ENCODE peak calls at places on chromosomes 7 and 10, in five cellular contexts. F is kidney epithelial cell, C is brain microvascular endothelial cell, R is heart right ventricle, M is body of pancreas. Y is an unnamed sample.

GRCh38 chr7:150964593-150965111 is 13.5 kb downstream of the KCNH2 start:
- DNase-seq in F (no peak), C (no peak), R (peak; percentile 88), M (peak; percentile 51), Y (no peak)

GRCh38 chr10:89470628-89471027 is 56.3 kb downstream of the IFIT5 start:
- DNase-seq in F (no peak), C (peak; percentile 43), R (no peak), M (no peak), Y (peak; percentile 65)

GRCh38 chr10:124520553-124521428 is 59.2 kb downstream of the LHPP start:
- DNase-seq in F (no peak), C (peak; percentile 25), R (no peak), M (no peak), Y (peak; percentile 12)

GRCh38 chr10:100656479-100656878 is 88.9 kb upstream of the PAX2 start:
- DNase-seq in F (no peak), C (no peak), R (no peak), M (peak; percentile 41), Y (no peak)

GRCh38 chr7:93890041-93890463 is 501 bp downstream of the TFPI2 start:
- DNase-seq in F (no peak), C (peak; percentile 46), R (no peak), M (peak; percentile 36), Y (peak; percentile 73)

GRCh38 chr7:768881-769504 is 41.9 kb upstream of the PRKAR1B start:
- DNase-seq in F (no peak), C (peak; percentile 19), R (no peak), M (no peak), Y (peak; percentile 38)

GRCh38 chr10:72449842-72450495 is 95.2 kb upstream of the DNAJB12 start:
- DNase-seq in F (no peak), C (no peak), R (no peak), M (peak; percentile 4), Y (no peak)

GRCh38 chr10:1526427-1527055 is 210.8 kb downstream of the ADARB2 start:
- DNase-seq in F (no peak), C (no peak), R (no peak), M (no peak), Y (no peak)

GRCh38 chr7:157431173-157431950 is 94.6 kb downstream of the DNAJB6 start:
- DNase-seq in F (no peak), C (no peak), R (peak; percentile 2), M (no peak), Y (no peak)

GRCh38 chr7:6392712-6393666 is 54.8 kb downstream of the DAGLB start:
- DNase-seq in F (peak; percentile 61), C (peak; percentile 84), R (peak; percentile 82), M (peak; percentile 87), Y (peak; percentile 72)

GRCh38 chr7:142375710-142376313 is 118.0 kb upstream of the PRSS58 start:
- DNase-seq in F (peak; percentile 18), C (no peak), R (no peak), M (no peak), Y (no peak)

GRCh38 chr7:128003179-128003578 is 28.1 kb downstream of the LRRC4 start:
- DNase-seq in F (no peak), C (no peak), R (no peak), M (no peak), Y (no peak)

GRCh38 chr10:95289003-95289920 is 1.5 kb downstream of the PDLIM1 start:
- DNase-seq in F (no peak), C (no peak), R (no peak), M (peak; percentile 23), Y (no peak)

GRCh38 chr10:123995461-123996131 is 97.8 kb downstream of the CHST15 start:
- DNase-seq in F (peak; percentile 66), C (peak; percentile 88), R (peak; percentile 38), M (peak; percentile 46), Y (peak; percentile 95)

GRCh38 chr7:106062521-106062931 is 49.6 kb downstream of the SYPL1 start:
- DNase-seq in F (no peak), C (no peak), R (no peak), M (no peak), Y (no peak)

GRCh38 chr10:105952153-105952552 is 1212.4 kb downstream of the SORCS1 start:
- DNase-seq in F (peak; percentile 55), C (peak; percentile 7), R (no peak), M (peak; percentile 18), Y (peak; percentile 40)

GRCh38 chr10:6234371-6234770 is 31.6 kb downstream of the PFKFB3 start:
- DNase-seq in F (no peak), C (no peak), R (no peak), M (no peak), Y (no peak)

GRCh38 chr7:46444266-46444665 is 523.2 kb upstream of the IGFBP3 start:
- DNase-seq in F (no peak), C (no peak), R (no peak), M (no peak), Y (no peak)

GRCh38 chr10:75390178-75390577 is 11.4 kb downstream of the ZNF503 start:
- DNase-seq in F (no peak), C (no peak), R (no peak), M (no peak), Y (no peak)

GRCh38 chr10:3397231-3397630 is 224.6 kb upstream of the PITRM1 start:
- DNase-seq in F (no peak), C (peak; percentile 50), R (no peak), M (no peak), Y (no peak)

GRCh38 chr10:123906884-123907652 is 15.5 kb upstream of the CPXM2 start:
- DNase-seq in F (no peak), C (no peak), R (no peak), M (no peak), Y (no peak)

GRCh38 chr10:132642732-132643008 is 105.1 kb downstream of the INPP5A start:
- DNase-seq in F (no peak), C (no peak), R (no peak), M (no peak), Y (no peak)

GRCh38 chr7:155408657-155409586 is 49.0 kb upstream of the EN2 start:
- DNase-seq in F (no peak), C (no peak), R (no peak), M (no peak), Y (no peak)

GRCh38 chr10:44056947-44057811 is 327.7 kb downstream of the CXCL12 start:
- DNase-seq in F (no peak), C (no peak), R (no peak), M (peak; percentile 97), Y (peak; percentile 49)

GRCh38 chr7:30164567-30164966 is 29.8 kb downstream of the MTURN start:
- DNase-seq in F (no peak), C (peak; percentile 48), R (no peak), M (peak; percentile 46), Y (peak; percentile 65)

GRCh38 chr10:28533571-28534304 is 820 bp downstream of the WAC start:
- DNase-seq in F (no peak), C (peak; percentile 34), R (peak; percentile 80), M (peak; percentile 67), Y (peak; percentile 36)

GRCh38 chr7:37342665-37343471 is 105.8 kb downstream of the ELMO1 start:
- DNase-seq in F (no peak), C (no peak), R (no peak), M (peak; percentile 33), Y (no peak)

GRCh38 chr7:136228185-136228584 is 251.0 kb upstream of the MTPN start:
- DNase-seq in F (no peak), C (no peak), R (no peak), M (no peak), Y (no peak)

GRCh38 chr7:55420535-55420934 is 55.4 kb downstream of the LANCL2 start:
- DNase-seq in F (no peak), C (peak; percentile 73), R (no peak), M (no peak), Y (no peak)

GRCh38 chr7:107971613-107972012 is 31.3 kb downstream of the LAMB1 start:
- DNase-seq in F (no peak), C (no peak), R (peak; percentile 46), M (no peak), Y (no peak)

GRCh38 chr10:114389429-114389828 is 14.9 kb downstream of the AFAP1L2 start:
- DNase-seq in F (peak; percentile 77), C (peak; percentile 67), R (no peak), M (peak; percentile 60), Y (peak; percentile 83)

GRCh38 chr7:99381664-99382075 is 7.1 kb downstream of the ARPC1B start:
- DNase-seq in F (no peak), C (no peak), R (no peak), M (no peak), Y (no peak)

GRCh38 chr7:99375070-99375807 is 709 bp downstream of the ARPC1B start:
- DNase-seq in F (no peak), C (peak; percentile 33), R (peak; percentile 81), M (peak; percentile 69), Y (peak; percentile 67)

GRCh38 chr7:99380823-99381663 is 6.5 kb downstream of the ARPC1B start:
- DNase-seq in F (no peak), C (no peak), R (no peak), M (peak; percentile 60), Y (no peak)

GRCh38 chr7:99380032-99380822 is 5.7 kb downstream of the ARPC1B start:
- DNase-seq in F (no peak), C (peak; percentile 52), R (peak; percentile 59), M (peak; percentile 65), Y (peak; percentile 22)

GRCh38 chr7:99379043-99379577 is 4.6 kb downstream of the ARPC1B start:
- DNase-seq in F (peak; percentile 48), C (peak; percentile 85), R (peak; percentile 82), M (peak; percentile 70), Y (peak; percentile 87)
- H3K4me3 ChIP-seq in F (no peak overlapping the region), C (no peak overlapping the region), R (peak overlapping the region; percentile 37), M (no peak overlapping the region), Y (no peak overlapping the region)

GRCh38 chr10:69741252-69741651 is 60.5 kb upstream of the COL13A1 start:
- DNase-seq in F (no peak), C (no peak), R (no peak), M (no peak), Y (no peak)
- TF ChIP-seq CTCF in F (no peak), C (no peak), R (no peak), M (no peak), Y (no peak)

DNA sequence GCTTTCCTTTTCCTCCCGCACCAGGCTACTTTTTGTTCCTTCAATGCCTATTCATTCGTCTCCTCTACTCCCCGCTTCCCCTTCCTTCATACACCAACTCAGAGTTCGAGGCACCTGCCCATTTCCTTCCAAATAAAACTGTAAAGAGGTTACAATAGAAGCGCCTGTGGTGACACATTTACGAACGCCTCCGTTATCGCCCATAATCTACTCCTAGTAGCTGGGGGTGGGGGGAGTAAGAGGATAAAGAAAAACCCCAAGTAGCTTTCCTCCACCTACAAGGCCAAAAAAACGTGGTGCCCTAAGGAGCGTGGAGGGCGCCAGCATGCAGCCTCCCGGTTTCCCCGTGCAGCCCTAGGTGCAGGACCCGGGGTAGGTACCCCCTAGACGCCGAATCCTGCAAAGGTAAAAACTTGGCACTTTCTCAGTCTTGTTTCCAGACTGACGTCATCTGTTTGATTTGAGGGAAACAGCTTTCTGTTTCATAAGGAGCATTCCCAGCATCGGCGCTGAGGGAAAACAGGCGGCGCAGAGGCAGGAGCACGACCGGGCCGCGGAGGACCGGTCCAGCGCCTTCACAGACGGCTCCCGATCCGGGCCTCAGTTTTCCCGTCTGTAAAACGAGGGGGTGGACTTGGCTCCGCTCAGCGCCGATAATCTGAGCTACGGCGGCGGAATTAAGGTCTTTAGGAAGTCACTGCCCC is 922 bp downstream of the PPA1 start:
- DNase-seq in F (peak; percentile 44), C (peak; percentile 48), R (peak; percentile 56), M (peak; percentile 81), Y (peak; percentile 45)
- H3K4me3 ChIP-seq in F (peak overlapping the region; percentile 96), C (peak overlapping the region; percentile 82), R (peak overlapping the region; percentile 89), M (peak overlapping the region; percentile 85), Y (peak overlapping the region; percentile 96)

DNA sequence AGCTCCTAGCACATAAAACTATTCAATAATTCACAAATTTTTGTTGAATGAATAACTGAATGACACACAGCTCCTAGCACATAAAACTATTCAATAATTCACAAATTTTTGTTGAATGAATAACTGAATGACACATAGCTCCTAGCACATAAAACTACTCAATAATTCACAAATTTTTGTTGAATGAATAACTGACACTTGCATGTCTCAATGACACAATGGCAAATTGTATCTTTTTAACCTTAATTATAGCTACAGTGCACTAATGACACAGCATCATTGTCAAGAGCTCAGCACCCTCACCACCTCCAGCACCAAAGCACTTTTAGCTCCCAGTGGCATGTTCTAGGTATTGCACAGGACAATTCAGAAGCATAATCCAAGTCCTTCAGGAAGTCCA is 131.6 kb downstream of the PDE1C start:
- DNase-seq in F (no peak), C (peak; percentile 20), R (no peak), M (no peak), Y (peak; percentile 43)
- TF ChIP-seq CTCF in F (peak; percentile 16), C (peak; percentile 62), R (no peak), M (no peak), Y (peak; percentile 33)

Y was measured in astrocyte of the spinal cord.